ENCODE peak calls at places on chromosomes 4 and X, in ten cellular contexts. S is SK-N-MC, Y is IMR-90, C is HCT116, K is H9, L is GM23248, O is adipocyte, G is neuronal stem cell, D is endothelial cell of umbilical vein, U is Karpas-422. P is an unnamed sample.

GRCh38 chr4:124777007-124777406 is 64.5 kb upstream of the ANKRD50 start:
- DNase-seq in Y (peak), C (no peak), O (no peak), U (no peak), G (no peak), L (no peak), D (peak), K (no peak), S (no peak), P (peak)

GRCh38 chr4:122450847-122451246 is 5.7 kb downstream of the IL2 start:
- DNase-seq in O (peak), K (peak), U (peak), L (peak), S (peak), G (peak), D (no peak), C (peak), Y (peak), P (peak)

GRCh38 chr4:81084029-81084428 is 53.5 kb downstream of the BMP3 start:
- DNase-seq in G (no peak), L (peak), K (no peak), O (peak), D (no peak), Y (peak), C (no peak), U (no peak), S (no peak), P (peak)

GRCh38 chrX:96244955-96245354 is 439.7 kb upstream of the DIAPH2 start:
- DNase-seq in U (no peak), K (no peak), C (no peak), D (no peak), Y (no peak), S (no peak), G (no peak), L (no peak), O (no peak), P (no peak)

GRCh38 chr4:15065516-15065915 is 63.2 kb downstream of the CPEB2 start:
- DNase-seq in O (no peak), S (no peak), U (no peak), C (no peak), K (no peak), G (no peak), Y (no peak), D (no peak), L (no peak), P (no peak)

GRCh38 chrX:94635003-94635402 is 961.0 kb downstream of the FAM133A start:
- DNase-seq in D (no peak), C (no peak), K (no peak), O (no peak), S (no peak), Y (no peak), G (no peak), U (no peak), L (no peak), P (no peak)

GRCh38 chr4:128974203-128974602 is 119.1 kb downstream of the SCLT1 start:
- DNase-seq in Y (peak), S (no peak), O (peak), C (no peak), D (peak), L (no peak), U (no peak), G (no peak), K (no peak), P (no peak)

GRCh38 chr4:80265571-80266266 is 745 bp upstream of the FGF5 start:
- DNase-seq in C (no peak), L (peak), Y (peak), S (no peak), U (no peak), D (peak), K (peak), G (no peak), O (peak), P (peak)

GRCh38 chrX:10071451-10072163 is 85.2 kb upstream of the CLCN4 start:
- DNase-seq in D (peak), S (no peak), U (no peak), Y (no peak), C (no peak), O (peak), L (peak), G (no peak), K (no peak), P (no peak)

GRCh38 chr4:168711197-168712120 is 214.6 kb downstream of the PALLD start:
- DNase-seq in L (peak), O (peak), Y (peak), G (no peak), U (no peak), K (no peak), C (no peak), S (no peak), D (peak), P (no peak)

GRCh38 chr4:686371-687040 is 2.4 kb downstream of the SLC49A3 start:
- DNase-seq in G (no peak), S (no peak), Y (no peak), D (no peak), L (no peak), K (peak), C (no peak), U (no peak), O (no peak), P (no peak)

GRCh38 chrX:43693602-43694406 is 37.7 kb downstream of the MAOA start:
- DNase-seq in L (no peak), S (no peak), D (peak), Y (no peak), K (no peak), O (peak), C (no peak), G (no peak), U (no peak), P (peak)

GRCh38 chr4:143700420-143701352 is at the start of gene FREM3:
- DNase-seq in L (peak), K (peak), D (no peak), U (no peak), S (no peak), O (peak), C (no peak), Y (no peak), G (peak), P (no peak)

GRCh38 chr4:165330666-165331065 is 3.2 kb downstream of the MSMO1 start:
- DNase-seq in S (no peak), U (no peak), O (no peak), G (no peak), K (no peak), L (no peak), D (no peak), Y (no peak), C (no peak), P (no peak)
- H3K9ac ChIP-seq in S (peak), U (peak), O (no peak), G (no peak), K (peak), L (no peak), D (no peak), Y (no peak), C (no peak), P (no peak)

GRCh38 chr4:38856046-38856445 is 571 bp downstream of the TLR6 start:
- DNase-seq in Y (no peak), L (no peak), O (no peak), K (no peak), U (peak), S (no peak), G (no peak), C (no peak), D (no peak), P (no peak)

GRCh38 chr4:38859501-38859900 is 2.9 kb upstream of the TLR6 start:
- DNase-seq in U (no peak), O (no peak), C (no peak), G (no peak), S (no peak), K (no peak), D (no peak), L (no peak), Y (no peak), P (no peak)

GRCh38 chr4:38857354-38858096 is 908 bp upstream of the TLR6 start:
- DNase-seq in K (no peak), U (peak), L (peak), D (peak), O (peak), G (no peak), S (no peak), Y (peak), C (peak), P (peak)

GRCh38 chr4:38856524-38857337 is at the start of gene TLR6:
- DNase-seq in L (peak), U (peak), O (peak), G (peak), K (peak), Y (peak), D (peak), C (peak), S (no peak), P (peak)

DNA sequence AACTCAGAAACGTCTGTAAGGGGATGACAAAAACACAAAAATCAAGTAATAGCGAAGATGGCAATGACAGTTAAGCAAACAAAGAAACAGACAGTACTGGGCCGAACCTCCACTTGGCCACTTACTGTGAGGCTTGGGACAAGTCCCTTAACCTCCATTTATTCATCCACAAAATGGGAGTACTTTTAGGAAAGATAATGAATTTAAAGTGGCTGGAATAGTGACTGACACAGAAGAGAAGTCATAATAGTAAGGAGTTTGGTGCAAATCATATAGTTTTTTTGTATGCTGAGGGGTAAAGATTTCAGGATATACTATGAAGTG is 1.4 kb upstream of the TLR6 start:
- DNase-seq in S (no peak), U (no peak), D (no peak), G (no peak), K (no peak), L (no peak), C (no peak), O (no peak), Y (no peak), P (no peak)
- H3K9ac ChIP-seq in S (no peak), U (peak), D (peak), G (no peak), K (no peak), L (peak), C (peak), O (peak), Y (peak), P (peak)

GRCh38 chrX:47796433-47796906 is 40.2 kb upstream of the ZNF81 start:
- DNase-seq in C (no peak), D (no peak), S (no peak), U (no peak), Y (peak), K (no peak), O (peak), L (peak), G (no peak), P (peak)
- H3K9ac ChIP-seq in C (no peak), D (no peak), S (no peak), U (no peak), Y (no peak), K (no peak), O (no peak), L (peak), G (no peak), P (no peak)

GRCh38 chrX:1109580-1110119 is 102.8 kb downstream of the CRLF2 start:
- DNase-seq in D (no peak), K (no peak), O (no peak), S (no peak), Y (no peak), G (no peak), U (no peak), L (no peak), C (no peak), P (no peak)

GRCh38 chrX:1108451-1109445 is 103.7 kb downstream of the CRLF2 start:
- DNase-seq in U (no peak), C (no peak), L (no peak), S (no peak), O (no peak), Y (no peak), G (peak), K (peak), D (no peak), P (no peak)

GRCh38 chrX:1103360-1103759 is 109.1 kb downstream of the CRLF2 start:
- DNase-seq in C (no peak), Y (no peak), O (no peak), U (no peak), L (no peak), D (no peak), G (no peak), K (no peak), S (no peak), P (no peak)

GRCh38 chrX:1105671-1106419 is 106.6 kb downstream of the CRLF2 start:
- DNase-seq in G (no peak), Y (no peak), O (no peak), L (no peak), K (no peak), S (no peak), C (no peak), D (no peak), U (no peak), P (no peak)

DNA sequence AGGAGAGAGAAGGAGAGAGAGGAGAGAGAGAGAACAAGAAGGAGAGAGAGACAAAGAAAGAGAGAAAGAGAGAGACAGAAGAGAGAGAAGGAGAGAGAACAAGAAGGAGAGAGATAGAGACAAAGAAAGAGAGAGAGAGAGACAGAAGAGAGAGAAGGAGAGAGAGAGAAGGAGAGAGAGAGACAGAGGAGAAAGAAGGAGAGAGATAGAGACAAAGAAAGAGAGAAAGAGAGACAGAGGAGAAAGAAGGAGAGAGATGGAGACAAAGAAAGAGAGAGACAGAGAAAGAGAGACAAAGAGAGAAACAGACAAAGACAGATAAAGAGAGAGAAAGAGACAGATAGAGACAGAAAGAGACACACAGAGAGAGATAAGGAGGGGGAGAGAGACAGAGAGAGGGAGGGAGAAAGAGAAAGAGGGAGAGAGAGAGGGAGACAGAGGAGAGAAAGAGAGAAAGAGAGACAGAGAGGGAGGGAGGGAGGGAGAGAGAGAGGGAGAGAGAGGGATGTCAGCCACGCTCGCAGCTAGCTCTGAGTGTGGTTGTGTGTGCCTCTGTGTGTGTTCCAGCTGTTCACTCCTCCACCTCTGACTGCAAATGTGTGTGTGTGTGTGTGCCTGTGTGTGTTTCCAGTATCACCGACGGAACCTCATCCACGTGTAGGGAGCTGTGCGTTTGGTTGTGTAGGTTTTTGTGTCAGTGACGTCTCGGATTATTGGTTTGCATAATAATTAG is 105.8 kb downstream of the CRLF2 start:
- DNase-seq in Y (no peak), O (no peak), S (no peak), K (peak), L (no peak), G (no peak), D (no peak), C (no peak), U (no peak), P (no peak)
- H3K9ac ChIP-seq in Y (no peak), O (no peak), S (no peak), K (no peak), L (no peak), G (no peak), D (no peak), C (no peak), U (no peak), P (no peak)

DNA sequence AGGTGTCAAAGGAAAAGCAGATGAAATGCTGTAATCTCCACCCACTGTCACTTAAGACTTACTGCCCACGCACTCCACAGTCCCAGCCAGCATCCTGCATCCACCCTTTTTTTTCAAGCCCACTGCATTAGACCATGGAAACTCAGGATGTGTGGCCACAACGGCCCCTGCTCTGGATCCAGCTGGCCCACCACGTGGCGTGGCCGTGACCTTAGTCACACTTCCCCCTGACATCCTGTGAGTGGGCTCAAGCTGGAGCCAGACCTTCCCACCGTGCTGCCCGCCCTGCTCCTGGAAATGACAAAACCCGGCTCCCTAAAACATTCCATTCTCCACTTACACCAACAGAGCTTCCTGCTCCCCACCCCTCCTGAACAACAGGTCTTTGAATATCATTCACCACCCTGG is 588.3 kb upstream of the DIPK2B start:
- DNase-seq in G (no peak), S (no peak), O (no peak), L (peak), K (no peak), Y (peak), U (no peak), D (peak), C (no peak), P (no peak)
- H3K9ac ChIP-seq in G (no peak), S (no peak), O (peak), L (peak), K (no peak), Y (no peak), U (no peak), D (peak), C (peak), P (no peak)

GRCh38 chr4:8108261-8108660 is 50.4 kb downstream of the ABLIM2 start:
- DNase-seq in C (no peak), Y (no peak), U (no peak), L (no peak), S (no peak), O (no peak), K (no peak), D (no peak), G (no peak), P (no peak)

GRCh38 chr4:8108991-8109390 is 49.6 kb downstream of the ABLIM2 start:
- DNase-seq in G (no peak), K (no peak), D (no peak), U (no peak), S (no peak), C (no peak), L (no peak), Y (no peak), O (no peak), P (no peak)

GRCh38 chr4:8112036-8112576 is 46.5 kb downstream of the ABLIM2 start:
- DNase-seq in D (no peak), O (no peak), C (no peak), S (no peak), U (no peak), Y (no peak), K (no peak), G (no peak), L (no peak), P (no peak)

GRCh38 chr4:8109406-8110065 is 49.1 kb downstream of the ABLIM2 start:
- DNase-seq in S (no peak), C (no peak), D (no peak), G (no peak), U (no peak), Y (no peak), L (no peak), O (no peak), K (no peak), P (no peak)

DNA sequence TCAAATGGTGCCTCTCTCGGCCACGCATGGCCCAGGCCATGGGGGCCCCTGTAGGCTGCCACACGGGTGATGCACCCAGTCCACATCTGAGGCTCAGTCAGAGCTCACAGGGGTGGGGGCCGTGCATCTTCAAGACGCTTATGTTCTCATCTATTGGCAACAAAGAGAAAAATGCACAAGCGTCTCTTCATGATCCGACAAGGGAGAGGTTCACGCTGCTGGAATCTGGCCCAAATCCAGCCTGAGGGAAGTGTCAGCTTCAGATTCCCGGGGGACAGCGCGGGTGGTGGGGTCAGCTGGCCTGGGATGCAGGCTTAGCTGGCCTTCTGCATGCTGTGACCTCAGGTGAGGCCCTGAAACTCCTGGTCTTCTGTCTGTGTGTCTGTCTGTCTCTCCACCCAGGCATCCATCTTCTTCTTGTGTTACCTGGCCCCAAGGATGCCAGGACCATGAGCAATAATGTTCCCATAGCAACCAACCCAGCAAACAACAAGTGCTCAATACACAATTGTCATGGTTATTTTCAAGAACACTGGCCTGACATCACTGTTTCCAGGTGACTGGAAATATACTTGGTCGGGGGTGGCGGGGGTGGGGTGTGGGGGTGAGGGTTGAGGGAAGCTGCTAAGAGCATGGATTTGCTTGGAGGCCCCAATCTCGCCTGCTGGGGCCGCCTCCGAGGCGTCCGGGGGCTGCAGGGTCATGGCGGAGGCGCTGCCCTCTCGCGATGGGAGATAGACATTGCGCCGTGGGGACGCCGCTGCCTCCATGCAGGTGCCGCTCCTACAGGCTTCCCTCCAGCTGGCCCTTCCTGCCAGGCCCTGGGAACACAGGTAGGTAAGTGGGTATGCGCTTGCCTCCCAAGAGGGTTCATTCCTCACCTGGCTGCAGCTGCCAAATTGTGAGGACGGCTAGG is 48.3 kb downstream of the ABLIM2 start:
- DNase-seq in U (no peak), K (peak), L (peak), G (peak), C (no peak), O (no peak), D (no peak), S (no peak), Y (no peak), P (peak)
- H3K9ac ChIP-seq in U (no peak), K (no peak), L (no peak), G (no peak), C (no peak), O (no peak), D (no peak), S (no peak), Y (no peak), P (no peak)

DNA sequence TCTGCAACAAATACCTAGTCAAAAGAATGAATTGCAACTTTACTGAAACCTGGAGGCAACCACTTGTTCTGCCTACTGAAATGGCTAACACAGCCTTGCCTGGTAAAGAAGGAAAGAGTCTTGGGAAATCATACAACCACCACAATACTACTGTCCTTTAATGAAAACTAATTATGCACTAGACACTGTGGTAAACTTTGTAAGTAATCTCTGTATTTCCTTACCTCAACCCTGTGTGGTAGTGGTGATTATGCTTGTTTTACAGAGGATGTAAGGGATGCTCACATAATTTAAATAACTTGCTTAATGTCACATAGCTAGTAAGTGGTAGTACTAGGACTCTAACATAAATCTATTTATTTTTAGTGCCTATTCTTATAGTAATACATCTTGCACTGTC is 44.7 kb downstream of the TMEM156 start:
- DNase-seq in Y (no peak), S (no peak), L (no peak), C (no peak), O (no peak), K (no peak), D (no peak), U (no peak), G (no peak), P (no peak)
- H3K9ac ChIP-seq in Y (no peak), S (no peak), L (no peak), C (no peak), O (no peak), K (no peak), D (no peak), U (no peak), G (no peak), P (no peak)

DNA sequence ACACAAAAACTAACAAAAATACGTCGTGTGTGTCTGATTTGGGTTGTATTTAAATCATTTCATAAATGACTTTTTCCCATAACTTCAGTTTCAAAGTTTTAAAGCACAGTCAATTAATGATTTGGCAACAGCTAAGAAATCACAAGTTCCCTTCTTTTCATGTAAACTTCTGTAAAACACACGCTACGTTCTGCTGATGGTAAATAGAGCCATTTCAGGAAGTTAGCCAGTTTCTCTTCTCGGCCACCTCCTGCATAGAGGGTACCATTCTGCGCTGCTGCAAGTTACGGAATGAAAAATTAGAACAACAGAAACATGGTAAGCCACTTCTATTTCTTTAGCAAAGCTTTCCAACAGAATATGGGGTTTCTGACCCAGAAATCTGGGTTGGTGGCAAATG is at the start of gene TLR8:
- DNase-seq in K (no peak), O (no peak), D (no peak), Y (no peak), L (no peak), U (no peak), G (no peak), C (no peak), S (no peak), P (no peak)
- H3K9ac ChIP-seq in K (no peak), O (no peak), D (no peak), Y (no peak), L (no peak), U (no peak), G (no peak), C (no peak), S (no peak), P (no peak)

P was measured in PC-3.